ENCODE peak calls at places on chromosomes 2 and 18, in six cellular contexts. I is GM12865, O is breast epithelium, A is GM23248, W is cardiac fibroblast, Z is cardiac muscle cell. T is an unnamed sample.

GRCh38 chr2:125405816-125406215 is 1250.1 kb upstream of the GYPC start:
- DNase-seq in I (no peak), W (peak; percentile 90), O (no peak), A (peak; percentile 87), Z (peak; percentile 94), T (no peak)

GRCh38 chr2:8154270-8154669 is 527.6 kb upstream of the ID2 start:
- DNase-seq in I (no peak), A (no peak), Z (no peak), O (no peak), W (no peak), T (peak; percentile 13)

GRCh38 chr2:239213420-239214101 is 187.3 kb downstream of the HDAC4 start:
- DNase-seq in A (no peak), I (no peak), Z (no peak), W (no peak), O (peak; percentile 22), T (no peak)

GRCh38 chr2:108074150-108074549 is 87.8 kb downstream of the SLC5A7 start:
- DNase-seq in I (no peak), O (no peak), W (no peak), A (no peak), Z (no peak), T (no peak)

GRCh38 chr2:176390276-176390675 is 121.0 kb downstream of the MTX2 start:
- DNase-seq in W (no peak), A (peak; percentile 51), Z (peak; percentile 9), O (no peak), I (no peak), T (no peak)

GRCh38 chr2:221361633-221362032 is 210.5 kb downstream of the EPHA4 start:
- DNase-seq in A (no peak), O (no peak), W (no peak), Z (no peak), I (no peak), T (no peak)

GRCh38 chr2:174729797-174730529 is 34.3 kb downstream of the CHRNA1 start:
- DNase-seq in Z (peak; percentile 26), A (peak; percentile 52), I (no peak), W (no peak), O (no peak), T (no peak)

GRCh38 chr2:152497481-152498052 is 162.6 kb downstream of the FMNL2 start:
- DNase-seq in O (no peak), Z (peak; percentile 85), I (peak; percentile 50), A (no peak), W (peak; percentile 78), T (no peak)

GRCh38 chr2:99072556-99072955 is 69.0 kb upstream of the C2orf15 start:
- DNase-seq in I (no peak), W (no peak), O (no peak), Z (no peak), A (no peak), T (no peak)

GRCh38 chr2:224971214-224971613 is 71.1 kb downstream of the DOCK10 start:
- DNase-seq in Z (no peak), A (no peak), I (peak; percentile 60), W (no peak), O (no peak), T (no peak)

GRCh38 chr2:207750876-207751275 is 18.8 kb downstream of the FZD5 start:
- DNase-seq in Z (no peak), O (no peak), I (no peak), W (no peak), A (no peak), T (no peak)

DNA sequence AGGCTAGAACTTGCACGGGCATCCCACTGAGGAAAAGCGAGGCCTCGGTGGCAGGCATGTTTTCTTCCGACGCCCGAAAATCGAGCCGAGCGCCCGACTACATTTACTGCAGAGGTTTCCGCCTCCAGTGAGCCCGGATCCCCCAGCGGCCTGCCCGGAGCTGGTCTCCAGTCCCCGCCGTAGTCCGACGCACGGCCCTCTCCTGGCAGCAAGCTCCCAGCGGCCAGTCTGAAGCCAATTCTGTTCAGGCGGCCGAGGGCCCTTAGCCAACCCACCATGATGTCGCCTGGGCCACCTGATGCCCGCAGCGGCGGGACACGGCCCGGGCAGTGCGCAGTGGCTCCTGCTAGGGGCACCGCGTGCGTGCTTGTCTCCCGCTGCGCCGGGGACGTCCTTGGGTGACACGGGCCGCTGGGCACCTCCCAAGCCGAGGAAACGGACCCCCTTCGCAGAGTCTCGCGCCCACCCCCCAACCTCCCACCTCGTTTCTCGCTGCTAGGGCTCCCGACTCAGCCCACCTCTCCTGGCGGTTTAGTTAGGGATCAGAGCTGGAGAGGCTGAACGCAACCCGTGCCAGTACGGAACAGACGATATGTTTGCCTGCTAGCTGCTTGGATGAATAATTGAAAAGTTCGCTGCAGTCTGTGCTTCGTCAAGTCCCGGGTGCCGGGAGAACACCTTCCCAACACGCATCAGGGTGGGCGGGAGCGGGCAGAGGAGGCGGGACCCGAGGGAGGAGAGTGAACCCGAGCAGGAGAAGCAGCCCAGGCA is 5.3 kb downstream of the ONECUT2 start:
- DNase-seq in Z (no peak), A (no peak), W (no peak), O (no peak), I (no peak), T (no peak)
- H3K4me3 ChIP-seq in Z (no peak overlapping the region), A (no peak overlapping the region), W (no peak overlapping the region), O (no peak overlapping the region), I (no peak overlapping the region), T (no peak overlapping the region)

GRCh38 chr18:77067315-77068061 is 65.1 kb downstream of the MBP start:
- DNase-seq in A (peak; percentile 97), O (no peak), I (peak; percentile 84), W (peak; percentile 95), Z (peak; percentile 92), T (no peak)

GRCh38 chr18:77068321-77068841 is 64.2 kb downstream of the MBP start:
- DNase-seq in W (peak; percentile 60), A (peak; percentile 77), Z (peak; percentile 72), O (no peak), I (peak; percentile 81), T (no peak)

GRCh38 chr18:77069931-77070330 is 62.7 kb downstream of the MBP start:
- DNase-seq in Z (no peak), I (peak; percentile 63), A (no peak), W (no peak), O (no peak), T (no peak)

GRCh38 chr18:77069482-77069881 is 63.1 kb downstream of the MBP start:
- DNase-seq in I (peak; percentile 33), A (no peak), Z (no peak), O (no peak), W (no peak), T (no peak)

GRCh38 chr18:77068890-77069312 is 63.7 kb downstream of the MBP start:
- DNase-seq in Z (no peak), I (peak; percentile 43), A (no peak), W (no peak), O (no peak), T (no peak)
- H3K4me3 ChIP-seq in Z (no peak overlapping the region), I (peak overlapping the region; percentile 33), A (peak overlapping the region; percentile 47), W (no peak overlapping the region), O (no peak overlapping the region), T (no peak overlapping the region)

GRCh38 chr2:181953773-181954537 is 31.7 kb upstream of the PPP1R1C start:
- DNase-seq in Z (peak; percentile 74), O (peak; percentile 61), I (peak; percentile 75), A (peak; percentile 51), W (peak; percentile 72), T (peak; percentile 84)
- H3K4me3 ChIP-seq in Z (peak overlapping the region; percentile 5), O (peak overlapping the region; percentile 37), I (no peak overlapping the region), A (peak overlapping the region; percentile 65), W (peak overlapping the region; percentile 15), T (peak overlapping the region; percentile 61)

DNA sequence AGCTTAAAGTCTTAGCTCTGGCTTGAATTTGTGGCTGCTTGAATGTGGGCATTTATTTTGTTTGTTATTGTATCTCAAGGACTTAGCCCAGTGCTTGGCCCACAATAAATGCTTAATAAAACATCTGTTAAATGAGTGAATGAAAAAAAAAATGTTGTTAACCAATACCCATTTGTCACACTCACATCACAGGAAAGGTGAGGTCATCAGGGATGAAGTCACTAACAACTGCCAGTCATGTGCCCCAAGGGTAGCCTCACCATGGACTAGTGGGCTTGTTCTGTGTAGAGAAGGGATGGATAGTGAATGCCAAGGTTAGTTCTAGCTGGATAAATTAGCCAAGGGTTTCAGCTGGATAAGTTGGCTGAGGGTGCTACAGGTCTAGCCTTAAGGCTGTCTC is 3.0 kb downstream of the NRBP1 start:
- DNase-seq in W (peak; percentile 16), I (no peak), A (peak; percentile 80), Z (no peak), O (no peak), T (no peak)
- H3K4me3 ChIP-seq in W (no peak overlapping the region), I (no peak overlapping the region), A (no peak overlapping the region), Z (no peak overlapping the region), O (no peak overlapping the region), T (no peak overlapping the region)

DNA sequence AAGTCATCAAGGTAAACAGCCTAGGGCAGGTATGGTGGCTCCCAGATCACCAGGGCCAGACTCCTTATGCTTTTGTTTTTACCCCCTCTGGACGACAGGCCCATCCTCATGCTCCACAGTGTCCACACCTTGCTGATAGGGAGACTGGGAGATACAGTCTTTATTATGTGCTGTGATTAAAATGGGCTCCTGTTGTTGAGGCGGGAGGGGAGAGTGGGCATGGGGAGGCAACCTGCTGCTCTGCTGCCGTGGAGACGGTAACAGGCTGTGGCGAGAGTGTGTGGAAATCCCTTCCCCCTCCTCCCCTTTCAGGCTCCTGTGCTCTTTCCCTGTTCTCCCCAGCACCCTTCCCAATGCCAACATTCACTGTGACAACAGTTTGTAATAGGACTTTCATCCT is 38.2 kb upstream of the PNO1 start:
- DNase-seq in O (no peak), A (no peak), I (no peak), W (no peak), Z (no peak), T (no peak)
- H3K4me3 ChIP-seq in O (no peak overlapping the region), A (no peak overlapping the region), I (no peak overlapping the region), W (no peak overlapping the region), Z (no peak overlapping the region), T (no peak overlapping the region)

GRCh38 chr2:71207601-71208000 is 19.3 kb downstream of the PAIP2B start:
- DNase-seq in A (no peak), Z (no peak), I (no peak), O (no peak), W (no peak), T (no peak)

GRCh38 chr2:71206271-71206670 is 20.6 kb downstream of the PAIP2B start:
- DNase-seq in Z (no peak), O (no peak), W (no peak), A (no peak), I (no peak), T (no peak)

GRCh38 chr2:71212336-71212735 is 14.6 kb downstream of the PAIP2B start:
- DNase-seq in O (no peak), I (no peak), Z (peak; percentile 3), A (no peak), W (no peak), T (no peak)

GRCh38 chr2:71210292-71210691 is 16.6 kb downstream of the PAIP2B start:
- DNase-seq in W (no peak), I (no peak), O (no peak), Z (no peak), A (no peak), T (no peak)

DNA sequence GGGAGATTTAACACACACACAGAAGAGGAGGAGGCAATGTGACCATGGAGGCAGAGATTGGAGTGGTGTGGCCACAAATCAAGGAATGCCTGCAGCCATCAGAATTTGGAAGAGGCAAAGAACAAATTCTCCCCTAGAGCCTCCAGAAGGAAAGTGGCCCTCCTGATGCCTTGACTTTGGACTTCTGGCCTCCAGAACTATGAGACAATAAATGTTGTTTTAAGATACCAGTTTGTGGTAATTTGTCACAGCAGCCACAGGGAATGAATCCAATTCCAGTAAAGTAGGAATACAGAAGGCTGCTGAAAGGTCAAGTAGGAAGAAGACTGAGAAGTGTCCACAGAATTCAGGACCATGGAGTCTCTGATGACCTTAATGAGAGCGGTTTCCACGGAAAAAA is 18.1 kb downstream of the PAIP2B start:
- DNase-seq in O (no peak), A (no peak), I (no peak), Z (no peak), W (no peak), T (no peak)
- H3K4me3 ChIP-seq in O (no peak overlapping the region), A (no peak overlapping the region), I (no peak overlapping the region), Z (no peak overlapping the region), W (no peak overlapping the region), T (no peak overlapping the region)

GRCh38 chr2:28664120-28664842 is 87.3 kb upstream of the PPP1CB start:
- DNase-seq in Z (peak; percentile 78), I (no peak), W (peak; percentile 73), A (peak; percentile 44), O (no peak), T (no peak)
- H3K4me3 ChIP-seq in Z (no peak overlapping the region), I (no peak overlapping the region), W (no peak overlapping the region), A (peak overlapping the region; percentile 26), O (no peak overlapping the region), T (no peak overlapping the region)

T was measured in OCI-LY7.